ENCODE peak calls at places on chromosomes 12 and 14, in four cellular contexts. S is keratinocyte; V is thoracic aorta; A is CD8-positive, alpha-beta memory T cell. O is an unnamed sample.

GRCh38 chr12:26762185-26762584 is 70.8 kb downstream of the ITPR2 start:
- DNase-seq in A (no peak), V (no peak), S (no peak), O (no peak)

GRCh38 chr12:118999107-118999506 is 17.8 kb downstream of the SRRM4 start:
- DNase-seq in A (no peak), S (no peak), V (no peak), O (no peak)

GRCh38 chr12:92288533-92288932 is 142.9 kb upstream of the BTG1 start:
- DNase-seq in S (no peak), V (no peak), A (no peak), O (no peak)

GRCh38 chr12:5497329-5498058 is 65.6 kb downstream of the NTF3 start:
- DNase-seq in V (no peak), S (no peak), A (no peak), O (no peak)

GRCh38 chr12:69919565-69919964 is 94.5 kb downstream of the MYRFL start:
- DNase-seq in A (no peak), S (no peak), V (no peak), O (no peak)

GRCh38 chr14:55572578-55572977 is 7.4 kb upstream of the KTN1 start:
- DNase-seq in S (no peak), A (no peak), V (no peak), O (no peak)

GRCh38 chr14:89185919-89186849 is 230.8 kb downstream of the FOXN3 start:
- DNase-seq in S (peak), V (no peak), A (no peak), O (peak)

GRCh38 chr14:71783101-71783500 is 149.1 kb upstream of the RGS6 start:
- DNase-seq in A (no peak), V (no peak), S (no peak), O (no peak)

GRCh38 chr12:65492997-65493892 is 214.8 kb downstream of the MSRB3 start:
- DNase-seq in V (no peak), A (no peak), S (no peak), O (no peak)

GRCh38 chr12:52525661-52526499 is 5.7 kb upstream of the KRT5 start:
- DNase-seq in A (no peak), V (no peak), S (no peak), O (peak)

GRCh38 chr14:76313303-76313702 is 62.6 kb upstream of the ESRRB start:
- DNase-seq in S (no peak), V (no peak), A (no peak), O (no peak)

GRCh38 chr12:113082486-113083148 is 26.1 kb downstream of the DTX1 start:
- DNase-seq in V (no peak), S (no peak), A (no peak), O (no peak)

GRCh38 chr12:122184522-122184921 is 1.6 kb downstream of the LRRC43 start:
- DNase-seq in V (no peak), S (no peak), A (no peak), O (no peak)

GRCh38 chr14:30450620-30451019 is 108.3 kb upstream of the G2E3 start:
- DNase-seq in S (no peak), V (no peak), A (no peak), O (no peak)

GRCh38 chr14:60723218-60724079 is 702 bp downstream of the SIX4 start:
- DNase-seq in S (no peak), A (peak), V (no peak), O (peak)

GRCh38 chr12:107490000-107490399 is 195.6 kb upstream of the PWP1 start:
- DNase-seq in V (no peak), A (no peak), S (no peak), O (peak)

GRCh38 chr12:21774358-21775129 is at the start of gene KCNJ8:
- DNase-seq in S (no peak), V (peak), A (no peak), O (no peak)

GRCh38 chr12:92369643-92370042 is 224.0 kb upstream of the BTG1 start:
- DNase-seq in V (no peak), S (peak), A (no peak), O (no peak)

GRCh38 chr12:22415342-22416309 is 81.1 kb upstream of the ST8SIA1 start:
- DNase-seq in S (no peak), V (no peak), A (no peak), O (no peak)

GRCh38 chr12:96989916-96990315 is 82.9 kb downstream of the NEDD1 start:
- DNase-seq in V (no peak), S (no peak), A (no peak), O (no peak)

GRCh38 chr12:104627975-104628322 is 171.2 kb downstream of the CHST11 start:
- DNase-seq in S (no peak), A (no peak), V (no peak), O (no peak)

GRCh38 chr14:65281991-65282908 is 130.3 kb upstream of the FUT8 start:
- DNase-seq in V (no peak), S (no peak), A (peak), O (peak)

GRCh38 chr12:64780220-64780530 is 21.0 kb upstream of the GNS start:
- DNase-seq in V (no peak), S (no peak), A (no peak), O (no peak)

GRCh38 chr14:59278111-59278510 is 89.6 kb downstream of the DAAM1 start:
- DNase-seq in V (no peak), S (peak), A (no peak), O (peak)

GRCh38 chr12:43338848-43339526 is 213.0 kb downstream of the ADAMTS20 start:
- DNase-seq in A (no peak), S (no peak), V (no peak), O (no peak)

GRCh38 chr12:51821423-51822260 is 26.9 kb downstream of the FIGNL2 start:
- DNase-seq in V (no peak), S (no peak), A (peak), O (no peak)

GRCh38 chr14:78847801-78848200 is 677.6 kb downstream of the NRXN3 start:
- DNase-seq in S (no peak), A (no peak), V (no peak), O (no peak)

GRCh38 chr14:99314623-99315022 is 42.6 kb upstream of the BCL11B start:
- DNase-seq in A (no peak), V (no peak), S (no peak), O (no peak)

GRCh38 chr14:99774526-99775307 is 18.5 kb upstream of the EML1 start:
- DNase-seq in A (no peak), S (no peak), V (no peak), O (no peak)

GRCh38 chr12:58580095-58580494 is 340.2 kb downstream of the LRIG3 start:
- DNase-seq in A (no peak), S (no peak), V (no peak), O (no peak)

GRCh38 chr12:128687851-128688250 is 135.9 kb downstream of the SLC15A4 start:
- DNase-seq in S (no peak), A (no peak), V (no peak), O (no peak)

GRCh38 chr12:33752854-33753253 is 269.4 kb upstream of the ALG10 start:
- DNase-seq in V (no peak), S (no peak), A (no peak), O (no peak)

GRCh38 chr14:85319998-85320397 is 209.9 kb upstream of the FLRT2 start:
- DNase-seq in V (no peak), A (no peak), S (no peak), O (peak)

GRCh38 chr12:125111403-125111802 is 46.2 kb downstream of the AACS start:
- DNase-seq in V (no peak), A (no peak), S (no peak), O (no peak)
- H3K27ac ChIP-seq in V (no peak), A (no peak), S (no peak), O (no peak)

DNA sequence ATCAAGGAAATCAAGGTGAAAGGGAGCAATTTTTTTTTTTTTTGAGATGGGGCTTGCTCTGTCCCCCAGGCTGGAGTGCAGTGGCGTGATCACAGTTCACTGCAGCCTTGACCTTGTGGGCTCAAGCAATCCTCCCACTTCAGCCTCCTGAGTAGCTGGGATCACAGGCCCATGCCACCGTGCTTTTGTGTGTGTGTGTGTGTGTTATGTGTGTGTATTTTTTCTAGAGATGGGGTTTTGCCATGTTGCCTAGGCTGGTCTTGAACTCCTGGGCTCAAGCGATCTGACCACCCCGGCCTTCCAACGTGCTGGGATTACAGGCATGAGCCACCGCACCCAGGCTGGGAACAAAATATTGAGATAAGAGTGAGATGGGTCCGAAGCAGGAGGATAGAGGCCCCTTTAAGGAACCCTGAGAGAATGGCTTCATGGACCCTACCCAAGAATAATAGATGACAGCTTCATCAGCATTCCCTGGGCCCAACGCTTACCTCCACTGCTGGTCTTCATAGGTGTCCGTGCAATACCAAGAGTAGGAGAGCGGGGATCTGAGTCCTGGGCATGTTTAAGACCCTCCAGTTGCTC is 1.0 kb downstream of the CDCA3 start:
- DNase-seq in A (no peak), S (no peak), V (no peak), O (no peak)
- H3K4me3 ChIP-seq in A (no peak), S (peak), V (no peak), O (peak)

DNA sequence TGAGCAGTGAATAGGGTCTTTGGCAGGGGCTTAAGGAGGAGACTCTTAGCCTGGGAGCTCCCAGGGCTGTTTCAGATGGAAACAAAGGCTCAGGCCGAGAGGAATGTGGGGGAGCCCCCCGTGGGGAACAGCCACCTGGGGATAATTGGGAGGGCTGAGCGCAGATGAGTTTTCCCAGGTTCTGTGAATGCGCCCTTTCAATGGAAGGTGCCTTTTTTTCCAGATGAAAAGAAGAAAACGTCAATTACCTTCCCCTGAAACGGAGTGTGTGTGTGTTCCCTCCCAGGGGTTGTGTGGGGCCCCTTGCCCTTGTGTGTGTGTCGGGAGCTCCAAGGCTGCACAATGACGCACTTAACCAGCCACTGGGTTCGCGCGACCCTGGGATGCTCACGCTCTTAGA is 14.4 kb downstream of the MEG3 start:
- DNase-seq in V (no peak), A (no peak), S (no peak), O (no peak)
- H3K27ac ChIP-seq in V (no peak), A (no peak), S (no peak), O (no peak)

GRCh38 chr12:120928864-120929652 is 24.9 kb upstream of the SPPL3 start:
- DNase-seq in V (no peak), S (peak), A (no peak), O (no peak)
- H3K4me3 ChIP-seq in V (no peak), S (peak), A (no peak), O (no peak)

DNA sequence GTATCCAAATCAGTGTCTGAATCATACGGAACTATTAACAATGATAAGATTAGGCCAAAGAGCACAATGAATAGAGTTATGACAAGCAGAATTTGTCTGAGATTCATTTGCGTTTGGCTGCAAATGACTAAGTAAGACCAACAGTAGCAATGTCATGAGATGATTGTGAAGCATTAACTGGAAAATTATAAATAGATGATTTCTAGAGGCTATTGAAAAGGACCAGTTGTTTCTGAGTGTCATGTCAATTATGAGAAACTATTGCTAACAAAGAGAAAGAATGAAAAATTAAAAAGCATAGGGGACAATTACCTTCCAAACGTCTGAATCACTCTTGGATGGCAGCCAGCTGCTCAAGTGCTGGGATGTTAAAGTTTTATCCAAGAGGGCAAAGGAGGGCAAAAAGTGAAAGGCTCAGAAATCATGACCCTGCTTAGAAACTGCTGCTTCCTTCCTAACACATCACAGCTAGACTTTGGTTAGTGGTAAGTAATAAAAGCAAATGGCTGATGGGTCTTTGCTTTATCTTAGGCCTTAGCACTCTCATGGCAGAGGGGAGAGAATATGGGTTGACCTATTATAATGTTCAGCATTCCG is 89.0 kb downstream of the AKAP6 start:
- DNase-seq in A (no peak), S (peak), V (peak), O (peak)
- H3K27ac ChIP-seq in A (no peak), S (peak), V (peak), O (peak)

O was measured in SJSA1.